ENCODE peak calls at places on chromosomes 6 and 20, in eight cellular contexts. R, M, G, K, E, O, P and C are unnamed samples.

GRCh38 chr6:108733706-108734105 is 114.5 kb upstream of the ARMC2 start:
- DNase-seq in M (no peak), R (peak; percentile 90), G (peak; percentile 30), O (no peak), P (no peak), K (no peak), E (no peak), C (no peak)

GRCh38 chr6:32046450-32047083 is 8.4 kb downstream of the CYP21A2 start:
- DNase-seq in R (no peak), M (no peak), K (no peak), G (no peak), E (peak; percentile 3), P (no peak), O (peak; percentile 57), C (peak; percentile 70)

GRCh38 chr6:31727717-31728671 is 1.1 kb downstream of the DDAH2 start:
- DNase-seq in K (peak; percentile 43), G (peak; percentile 90), P (no peak), O (no peak), M (no peak), R (peak; percentile 73), E (no peak), C (peak; percentile 87)

GRCh38 chr6:139030211-139030530 is 1.6 kb downstream of the ABRACL start:
- DNase-seq in E (no peak), M (no peak), R (no peak), O (peak; percentile 17), G (no peak), K (no peak), P (no peak), C (no peak)

GRCh38 chr20:54044156-54044555 is 26.2 kb downstream of the BCAS1 start:
- DNase-seq in O (no peak), M (no peak), K (no peak), G (no peak), R (no peak), E (peak; percentile 56), P (peak; percentile 51), C (no peak)

GRCh38 chr6:20265842-20266241 is 53.6 kb upstream of the MBOAT1 start:
- DNase-seq in M (no peak), G (no peak), E (no peak), K (no peak), P (no peak), O (no peak), R (no peak), C (no peak)

GRCh38 chr6:62285612-62286469 is at the start of gene KHDRBS2:
- DNase-seq in K (peak; percentile 94), P (no peak), O (peak; percentile 96), R (peak; percentile 91), M (no peak), G (peak; percentile 91), E (peak; percentile 9), C (peak; percentile 95)

GRCh38 chr20:4926531-4927156 is 74.7 kb downstream of the SLC23A2 start:
- DNase-seq in M (no peak), E (no peak), R (no peak), K (no peak), O (no peak), P (no peak), G (no peak), C (no peak)

GRCh38 chr20:53881362-53881761 is 189.0 kb downstream of the BCAS1 start:
- DNase-seq in O (no peak), E (no peak), K (no peak), R (no peak), M (no peak), P (no peak), G (no peak), C (no peak)

GRCh38 chr6:155628315-155628714 is 172.7 kb upstream of the NOX3 start:
- DNase-seq in R (no peak), E (no peak), M (no peak), K (no peak), P (no peak), G (peak; percentile 5), O (no peak), C (no peak)

GRCh38 chr20:26169506-26169905 is 472.9 kb upstream of the ZNF337 start:
- DNase-seq in M (no peak), E (no peak), O (no peak), G (no peak), K (no peak), P (peak; percentile 50), R (no peak), C (no peak)

GRCh38 chr20:50379991-50380696 is 130.0 kb upstream of the PTPN1 start:
- DNase-seq in M (no peak), P (no peak), O (no peak), E (no peak), G (no peak), K (no peak), R (no peak), C (no peak)

GRCh38 chr20:50379049-50379990 is 130.9 kb upstream of the PTPN1 start:
- DNase-seq in E (peak; percentile 46), M (no peak), R (no peak), O (no peak), P (peak; percentile 92), K (peak; percentile 93), G (no peak), C (peak; percentile 86)

GRCh38 chr20:50380697-50381040 is 129.5 kb upstream of the PTPN1 start:
- DNase-seq in K (no peak), E (no peak), P (peak; percentile 65), M (no peak), O (no peak), R (no peak), G (peak; percentile 16), C (no peak)

GRCh38 chr20:50381053-50381732 is 129.0 kb upstream of the PTPN1 start:
- DNase-seq in R (no peak), K (no peak), G (no peak), E (no peak), O (no peak), P (no peak), M (no peak), C (no peak)

GRCh38 chr20:50381771-50382593 is 128.2 kb upstream of the PTPN1 start:
- DNase-seq in M (peak; percentile 11), G (peak; percentile 31), E (peak; percentile 16), P (no peak), O (no peak), R (peak; percentile 33), K (peak; percentile 73), C (no peak)
- H3K4me3 ChIP-seq in M (peak overlapping the region; percentile 17), G (peak overlapping the region; percentile 4), E (no peak overlapping the region), P (no peak overlapping the region), O (no peak overlapping the region), R (peak overlapping the region; percentile 40), K (no peak overlapping the region), C (no peak overlapping the region)

DNA sequence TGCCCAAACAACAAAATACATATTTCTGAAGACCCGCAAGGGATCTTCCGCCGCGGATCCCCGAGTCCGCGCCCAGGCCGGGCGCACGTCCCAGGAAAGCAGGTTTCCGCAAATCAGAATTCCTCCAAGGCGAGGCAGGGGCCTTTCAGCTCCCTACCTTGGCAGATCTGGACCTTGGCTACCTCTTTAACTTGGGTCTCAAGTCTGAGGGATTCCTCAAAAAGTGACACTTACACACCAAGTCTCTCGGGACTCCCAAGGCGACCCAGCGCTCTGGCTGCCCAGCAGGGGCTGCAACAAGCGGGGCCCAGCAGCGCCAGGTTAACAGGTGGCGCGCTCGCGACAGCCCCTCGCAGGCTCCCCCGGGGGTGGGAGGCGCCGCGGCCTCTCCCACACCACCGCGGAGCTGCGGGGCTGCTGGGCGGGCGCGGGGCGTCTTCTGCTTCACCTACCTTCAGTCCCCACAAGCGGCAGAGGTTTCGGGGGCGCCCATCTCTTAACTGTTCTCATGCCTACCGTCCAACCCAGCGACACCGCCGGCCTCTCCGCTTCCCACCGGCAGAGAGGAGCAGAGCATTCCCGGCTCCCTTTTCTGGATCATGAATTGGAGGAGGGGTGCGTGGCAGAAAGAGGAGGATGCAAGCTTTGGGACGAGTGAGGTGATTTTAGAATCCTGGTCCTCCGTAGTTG is 414 bp downstream of the SIM1 start:
- DNase-seq in O (peak; percentile 55), K (no peak), R (no peak), M (no peak), E (no peak), G (no peak), P (no peak), C (no peak)
- H3K4me3 ChIP-seq in O (no peak overlapping the region), K (no peak overlapping the region), R (no peak overlapping the region), M (no peak overlapping the region), E (no peak overlapping the region), G (no peak overlapping the region), P (no peak overlapping the region), C (peak overlapping the region; percentile 27)

DNA sequence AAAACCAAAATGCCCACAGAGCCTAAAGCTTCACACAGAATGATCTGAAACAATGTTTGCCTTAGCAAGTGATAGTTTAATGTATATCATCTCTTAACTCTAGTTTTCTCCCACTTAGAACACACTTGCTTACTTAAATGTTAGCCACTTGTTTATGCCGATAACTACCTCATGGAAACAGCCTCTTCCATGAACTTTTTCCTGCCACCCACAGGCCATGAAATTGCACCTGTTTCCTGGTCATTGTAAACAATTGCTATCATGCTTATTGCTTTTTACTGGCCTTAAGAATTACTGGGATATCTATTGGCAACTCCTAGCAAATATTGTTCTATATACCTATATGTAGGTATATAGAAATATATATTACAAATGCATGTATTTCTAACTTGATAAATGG is 231.1 kb downstream of the HDGFL1 start:
- DNase-seq in E (no peak), K (no peak), R (no peak), M (no peak), O (no peak), P (no peak), G (no peak), C (no peak)
- H3K4me3 ChIP-seq in E (no peak overlapping the region), K (no peak overlapping the region), R (no peak overlapping the region), M (no peak overlapping the region), O (no peak overlapping the region), P (no peak overlapping the region), G (no peak overlapping the region), C (no peak overlapping the region)

GRCh38 chr20:63406617-63407245 is 45.6 kb upstream of the CHRNA4 start:
- DNase-seq in E (no peak), G (no peak), K (no peak), P (no peak), R (no peak), O (no peak), M (no peak), C (no peak)

GRCh38 chr20:63406011-63406410 is 44.9 kb upstream of the CHRNA4 start:
- DNase-seq in P (no peak), R (no peak), K (no peak), O (no peak), E (no peak), M (no peak), G (no peak), C (no peak)

GRCh38 chr20:63403403-63404105 is 42.4 kb upstream of the CHRNA4 start:
- DNase-seq in O (no peak), P (no peak), R (no peak), K (no peak), E (no peak), M (no peak), G (no peak), C (no peak)

GRCh38 chr20:63404129-63405085 is 43.3 kb upstream of the CHRNA4 start:
- DNase-seq in K (no peak), P (no peak), G (no peak), M (no peak), E (no peak), R (no peak), O (no peak), C (no peak)

DNA sequence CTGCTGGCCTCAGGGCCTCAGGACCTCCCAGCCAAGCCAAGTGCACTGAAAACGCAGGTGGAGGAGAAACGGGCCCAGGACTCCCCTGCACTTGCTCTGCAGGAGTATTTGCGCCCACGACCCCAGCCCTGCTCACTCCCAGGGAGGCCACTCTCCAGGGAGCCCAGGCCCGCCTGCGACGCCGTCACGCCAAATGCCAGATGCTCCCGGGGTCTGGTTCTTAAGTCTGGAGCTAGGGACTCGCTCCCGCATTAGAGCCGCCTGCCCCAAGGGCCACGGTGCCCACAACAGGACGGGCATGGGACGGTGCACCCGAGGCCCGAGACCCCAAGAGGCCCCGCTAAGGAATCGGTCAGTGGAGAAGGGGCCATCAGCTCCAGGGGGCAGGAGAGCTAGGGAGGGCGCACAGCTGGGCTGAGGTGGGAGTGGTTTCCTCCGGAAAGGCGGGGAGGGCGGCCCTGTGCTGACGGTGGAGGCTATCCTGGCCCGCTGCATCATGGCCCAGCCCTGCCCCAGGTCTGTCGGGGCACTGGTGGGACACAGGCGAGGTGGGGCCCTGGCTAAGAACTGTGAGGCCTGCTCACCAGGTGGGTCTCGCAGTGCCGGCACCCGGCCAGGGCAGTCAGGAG is 44.1 kb upstream of the CHRNA4 start:
- DNase-seq in G (no peak), P (no peak), O (no peak), R (no peak), M (no peak), K (no peak), E (no peak), C (no peak)
- H3K4me3 ChIP-seq in G (no peak overlapping the region), P (no peak overlapping the region), O (no peak overlapping the region), R (no peak overlapping the region), M (no peak overlapping the region), K (no peak overlapping the region), E (no peak overlapping the region), C (no peak overlapping the region)